ENCODE peak calls at places on chromosomes 7 and 10, in four cellular contexts. M, W, E and B are unnamed samples.

GRCh38 chr7:7428806-7429205 is 106.9 kb downstream of the COL28A1 start:
- DNase-seq in M (peak), W (no peak), E (no peak), B (peak)

GRCh38 chr10:123506455-123506854 is 159.7 kb upstream of the GPR26 start:
- DNase-seq in M (no peak), W (no peak), E (no peak), B (no peak)

GRCh38 chr7:132430863-132431822 is 145.1 kb downstream of the PLXNA4 start:
- DNase-seq in M (peak), W (peak), E (no peak), B (peak)

GRCh38 chr10:124301736-124302135 is 117.0 kb downstream of the OAT start:
- DNase-seq in M (no peak), W (no peak), E (no peak), B (peak)

GRCh38 chr7:20219446-20220292 is 2.5 kb upstream of the MACC1 start:
- DNase-seq in M (peak), W (peak), E (no peak), B (peak)

GRCh38 chr10:7400068-7400824 is 10.6 kb downstream of the SFMBT2 start:
- DNase-seq in M (no peak), W (no peak), E (no peak), B (no peak)

GRCh38 chr7:3065724-3066143 is 22.1 kb upstream of the CARD11 start:
- DNase-seq in M (peak), W (peak), E (peak), B (no peak)

GRCh38 chr10:49534670-49535381 is 4.1 kb downstream of the ERCC6 start:
- DNase-seq in M (peak), W (peak), E (no peak), B (peak)

GRCh38 chr10:79209340-79209739 is 137.9 kb upstream of the PPIF start:
- DNase-seq in M (no peak), W (no peak), E (no peak), B (no peak)

GRCh38 chr10:24168258-24169170 is 40.4 kb upstream of the KIAA1217 start:
- DNase-seq in M (peak), W (peak), E (peak), B (no peak)

GRCh38 chr10:72834183-72834825 is 59.2 kb upstream of the OIT3 start:
- DNase-seq in M (peak), W (peak), E (peak), B (peak)

GRCh38 chr10:111335826-111336225 is 259.0 kb downstream of the ADRA2A start:
- DNase-seq in M (no peak), W (no peak), E (no peak), B (no peak)

GRCh38 chr7:36484265-36484664 is 94.6 kb downstream of the ANLN start:
- DNase-seq in M (no peak), W (no peak), E (no peak), B (no peak)

GRCh38 chr7:142188846-142189245 is 69.0 kb downstream of the PRSS58 start:
- DNase-seq in M (peak), W (peak), E (no peak), B (no peak)

GRCh38 chr10:27743736-27744477 is 1.7 kb downstream of the MKX start:
- DNase-seq in M (no peak), W (no peak), E (no peak), B (no peak)

GRCh38 chr7:98211221-98211675 is at the start of gene BHLHA15:
- DNase-seq in M (no peak), W (no peak), E (peak), B (peak)

GRCh38 chr7:139851770-139852481 is 22.9 kb downstream of the TBXAS1 start:
- DNase-seq in M (no peak), W (no peak), E (no peak), B (no peak)

GRCh38 chr7:39950473-39951155 is 558 bp downstream of the CDK13 start:
- DNase-seq in M (peak), W (peak), E (peak), B (peak)

GRCh38 chr10:120052964-120053363 is 160.4 kb downstream of the SEC23IP start:
- DNase-seq in M (no peak), W (no peak), E (peak), B (no peak)

DNA sequence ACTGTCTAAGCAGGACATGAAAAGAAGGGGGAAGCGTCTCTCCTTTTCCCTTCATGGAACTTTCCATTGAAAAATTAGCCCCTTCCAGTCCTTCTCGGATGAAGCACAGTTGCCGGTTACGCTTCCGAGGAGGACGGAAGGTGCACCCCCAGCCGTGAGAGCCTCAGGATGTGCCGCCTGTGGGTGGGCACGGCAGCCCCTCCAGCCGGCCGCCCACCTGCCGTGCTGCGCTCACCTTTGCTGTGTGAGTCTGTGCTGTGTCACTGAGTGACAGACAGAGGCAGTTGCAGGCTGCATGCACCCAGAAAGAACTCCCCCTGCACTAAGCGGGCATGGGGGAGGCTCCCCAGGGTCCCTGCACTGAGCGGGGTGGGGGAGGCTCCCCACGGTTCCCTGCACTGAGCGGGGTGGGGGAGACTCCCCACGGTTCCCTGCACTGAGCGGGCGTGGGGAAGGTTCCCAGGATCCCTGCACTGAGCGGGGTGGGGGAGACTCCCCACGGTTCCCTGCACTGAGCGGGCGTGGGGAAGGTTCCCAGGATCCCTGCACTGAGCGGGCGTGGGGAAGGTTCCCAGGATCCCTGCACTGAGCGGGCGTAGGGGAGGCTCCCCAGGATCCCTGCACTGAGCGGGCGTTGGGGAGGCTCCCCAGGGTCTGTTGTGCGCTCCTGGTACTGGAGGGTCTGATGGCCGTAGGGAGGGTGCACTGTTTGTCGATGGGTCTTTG is 74.2 kb downstream of the DNAJB6 start:
- DNase-seq in M (no peak), W (no peak), E (no peak), B (no peak)
- H3K4me3 ChIP-seq in M (no peak), W (no peak), E (no peak), B (no peak)

GRCh38 chr10:127563718-127564553 is 14.8 kb downstream of the NPS start:
- DNase-seq in M (no peak), W (no peak), E (no peak), B (no peak)
- TF ChIP-seq CTCF in M (peak), W (peak), E (no peak), B (peak)

DNA sequence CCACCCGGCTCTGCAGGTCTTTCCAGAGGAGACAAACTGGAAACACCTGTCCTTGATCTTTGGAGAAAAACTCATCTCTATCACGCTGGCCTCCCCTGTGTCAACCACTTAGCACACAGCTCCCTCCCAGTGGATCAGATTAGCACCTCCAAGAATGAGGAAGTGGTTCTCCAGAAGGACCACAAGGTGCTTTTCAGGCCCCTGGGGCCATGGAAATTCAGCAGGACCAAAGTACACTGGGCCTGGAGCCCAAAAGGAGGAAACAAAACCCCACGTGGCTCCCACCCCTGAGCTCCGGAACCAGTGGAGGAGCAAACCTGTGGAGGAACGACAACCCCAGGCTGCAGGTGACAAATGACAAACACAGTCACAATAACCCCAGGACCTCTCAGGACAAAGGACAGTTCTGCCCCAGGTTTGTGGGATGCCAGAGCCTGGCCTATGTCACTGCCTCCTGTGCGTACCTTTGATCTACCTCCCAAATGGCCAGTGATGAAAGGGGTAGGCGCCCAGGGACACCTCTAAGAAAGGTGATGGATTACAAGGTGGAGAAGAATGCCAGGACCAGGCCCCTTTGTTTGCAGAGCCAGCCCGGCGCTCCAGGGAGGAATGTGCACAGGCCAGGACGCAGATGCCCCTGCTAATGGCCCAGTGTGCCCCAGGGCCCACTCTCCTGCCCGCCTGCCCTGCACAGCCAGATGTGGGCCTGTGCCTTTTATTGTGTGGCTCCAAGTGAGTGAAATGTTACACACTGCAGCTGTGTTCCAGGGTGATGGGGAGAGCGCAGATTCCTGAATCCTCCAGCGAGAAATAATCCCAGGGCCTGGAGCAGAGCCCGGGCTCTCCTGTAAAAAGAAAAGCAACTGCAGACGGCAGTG is 5.6 kb downstream of the TNS3 start:
- DNase-seq in M (peak), W (peak), E (peak), B (no peak)
- H3K4me3 ChIP-seq in M (no peak), W (no peak), E (no peak), B (no peak)

DNA sequence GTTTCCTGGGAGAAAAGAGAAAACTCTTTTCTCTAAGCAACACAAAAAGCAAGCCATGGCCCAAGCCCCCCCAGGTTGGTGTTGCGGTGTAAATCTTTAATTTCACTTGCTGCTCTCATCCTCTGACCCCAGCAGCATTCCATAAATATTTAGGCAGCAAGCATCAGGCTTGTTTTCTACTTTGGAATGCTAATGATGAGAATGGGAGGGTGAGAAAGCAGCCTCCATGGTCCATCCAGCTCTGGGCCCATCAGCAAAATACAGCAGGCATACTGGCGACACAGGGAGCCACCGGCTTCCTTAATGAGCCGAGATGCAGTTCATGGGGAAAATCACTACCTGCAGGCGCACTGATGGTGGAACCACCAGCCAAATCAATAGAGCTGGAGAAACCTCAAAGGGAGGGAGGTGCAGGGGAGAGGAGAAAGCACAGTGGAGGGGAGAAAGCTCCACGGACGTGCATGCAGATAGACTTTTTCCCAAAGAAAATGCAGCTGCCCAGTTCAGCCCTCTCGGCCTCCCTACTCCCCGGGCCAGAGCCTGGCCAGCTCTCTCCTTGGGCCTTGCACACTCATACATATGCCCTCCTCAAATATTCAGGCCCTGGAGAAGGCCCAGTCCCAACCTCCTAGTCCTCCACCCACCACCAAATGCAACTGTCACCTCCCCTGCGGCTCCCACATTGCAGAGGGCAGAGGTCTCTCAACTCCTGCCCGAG is 131.9 kb downstream of the GRID1 start:
- DNase-seq in M (no peak), W (no peak), E (no peak), B (no peak)
- TF ChIP-seq CTCF in M (no peak), W (no peak), E (no peak), B (no peak)

GRCh38 chr7:50272808-50273207 is 31.7 kb upstream of the IKZF1 start:
- DNase-seq in M (no peak), W (no peak), E (no peak), B (no peak)
- H3K4me3 ChIP-seq in M (no peak), W (no peak), E (no peak), B (no peak)

DNA sequence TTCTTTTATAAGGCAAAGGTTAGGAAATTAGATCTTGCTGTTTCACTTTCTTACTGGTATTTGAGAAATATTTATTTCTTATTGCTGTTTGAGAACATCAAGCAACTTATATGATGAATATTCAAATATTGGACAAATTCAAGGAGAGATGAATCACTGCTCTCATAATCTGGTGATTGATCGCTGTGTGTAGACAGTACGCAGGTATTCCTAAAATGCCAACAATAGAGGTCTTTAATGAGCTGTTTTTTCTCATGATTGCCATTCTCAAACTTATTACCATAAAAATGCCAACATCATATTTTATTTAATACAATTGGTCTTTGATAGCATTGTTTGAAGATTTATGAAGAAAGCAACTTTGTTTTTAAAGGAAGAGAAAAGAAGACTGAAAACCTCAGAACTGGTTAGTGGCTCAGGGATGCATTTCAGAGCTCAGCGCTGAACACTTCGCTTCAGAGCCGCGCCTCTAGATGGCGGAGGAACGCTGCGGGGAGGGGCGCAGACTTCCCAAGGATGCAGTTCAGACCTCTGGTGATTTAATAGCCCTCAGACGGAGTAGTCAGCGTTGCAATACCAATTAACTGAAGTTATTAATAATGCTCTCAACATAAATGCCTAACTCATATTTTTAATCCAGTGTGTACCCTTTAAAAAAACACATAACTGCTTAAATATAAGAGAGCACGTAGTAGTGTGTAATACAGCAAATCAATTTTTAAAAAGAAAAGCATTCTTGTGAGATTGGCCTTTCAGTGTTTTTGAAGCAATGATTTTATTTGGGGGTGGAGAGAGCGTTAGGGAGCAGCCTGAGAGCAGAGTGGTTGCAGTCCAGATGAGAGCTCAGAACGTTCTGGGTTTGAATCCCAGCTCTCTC is 38.5 kb upstream of the STEAP4 start:
- DNase-seq in M (peak), W (peak), E (no peak), B (peak)
- TF ChIP-seq CTCF in M (peak), W (peak), E (peak), B (peak)